ENCODE peak calls at places on chromosome 14, in six cellular contexts. U is tibial nerve, D is A549, W is transverse colon, R is stomach, B is K562. J is an unnamed sample.

GRCh38 chr14:65321370-65321875 is 91.1 kb upstream of the FUT8 start:
- DNase-seq in W (no peak), B (no peak), U (no peak), D (peak; percentile 16), R (no peak), J (no peak)

GRCh38 chr14:104586832-104587620 is 7.5 kb downstream of the C14orf180 start:
- DNase-seq in R (peak; percentile 80), B (no peak), U (no peak), D (no peak), W (no peak), J (no peak)

GRCh38 chr14:53295985-53296582 is 143.0 kb upstream of the DDHD1 start:
- DNase-seq in D (peak; percentile 39), R (no peak), U (peak; percentile 50), W (no peak), B (peak; percentile 22), J (no peak)

GRCh38 chr14:31084385-31084784 is 58.2 kb upstream of the STRN3 start:
- DNase-seq in W (no peak), B (peak; percentile 35), U (no peak), D (no peak), R (no peak), J (no peak)

GRCh38 chr14:63421919-63422318 is 103.2 kb upstream of the GPHB5 start:
- DNase-seq in W (no peak), R (no peak), B (no peak), D (no peak), U (no peak), J (no peak)

GRCh38 chr14:88299865-88300264 is 23.2 kb downstream of the KCNK10 start:
- DNase-seq in U (no peak), B (no peak), D (no peak), R (no peak), W (no peak), J (no peak)

GRCh38 chr14:95156765-95157194 is 549 bp downstream of the DICER1 start:
- DNase-seq in R (peak; percentile 46), D (peak; percentile 35), B (no peak), W (peak; percentile 36), U (peak; percentile 12), J (peak; percentile 79)

GRCh38 chr14:22791302-22791701 is 23.9 kb downstream of the SLC7A7 start:
- DNase-seq in R (no peak), B (no peak), W (no peak), D (no peak), U (no peak), J (no peak)

GRCh38 chr14:37601849-37602248 is 6.4 kb downstream of the TTC6 start:
- DNase-seq in B (no peak), U (no peak), D (no peak), R (no peak), W (no peak), J (no peak)

GRCh38 chr14:61418749-61419148 is 97.4 kb downstream of the PRKCH start:
- DNase-seq in B (no peak), D (no peak), U (no peak), R (no peak), W (no peak), J (no peak)
- TF ChIP-seq EP300 in B (no peak), D (no peak), U (no peak), R (no peak), W (no peak), J (no peak)

DNA sequence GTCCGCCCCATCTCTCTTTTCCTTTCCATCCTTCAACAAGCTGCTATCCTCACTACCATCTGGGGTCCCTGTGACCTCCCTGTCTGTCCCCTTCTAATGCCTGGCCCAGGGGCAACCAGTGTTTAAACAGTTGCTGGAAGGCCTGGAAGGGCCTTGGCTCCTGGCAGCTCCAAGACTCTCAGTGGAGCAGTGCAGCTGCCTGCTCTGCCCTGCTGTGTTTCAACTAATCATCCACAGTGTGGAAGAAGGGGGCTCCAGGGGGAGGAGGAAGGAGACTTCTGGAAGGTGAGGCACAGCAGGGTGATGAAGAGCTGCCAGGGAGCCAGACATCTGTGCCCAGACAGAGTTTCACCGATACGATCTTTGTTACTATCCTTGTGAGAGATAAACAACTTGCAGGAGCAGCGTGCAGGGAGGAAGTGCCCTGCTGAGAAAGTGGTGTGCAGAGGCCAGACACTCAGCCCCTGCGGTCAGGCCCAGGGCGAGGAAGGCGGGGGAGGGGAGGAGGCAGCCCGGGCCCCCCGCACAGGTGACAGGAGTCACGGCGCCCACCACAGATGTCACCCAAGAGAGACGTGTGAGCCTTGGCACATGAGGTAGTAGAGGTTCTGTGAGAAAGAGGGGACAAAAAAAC is 1061.8 kb downstream of the BCL11B start:
- DNase-seq in W (no peak), R (no peak), U (no peak), B (no peak), D (no peak), J (no peak)
- H3K4me3 ChIP-seq in W (no peak overlapping the region), R (no peak overlapping the region), U (no peak overlapping the region), B (no peak overlapping the region), D (no peak overlapping the region), J (no peak overlapping the region)

GRCh38 chr14:29390046-29390841 is 537.4 kb downstream of the PRKD1 start:
- DNase-seq in B (no peak), R (no peak), D (no peak), W (no peak), U (no peak), J (no peak)
- TF ChIP-seq EP300 in B (no peak), R (no peak), D (no peak), W (no peak), U (no peak), J (no peak)

GRCh38 chr14:54650331-54651017 is 83.5 kb downstream of the SAMD4A start:
- DNase-seq in D (peak; percentile 38), W (peak; percentile 34), U (peak; percentile 78), B (no peak), R (no peak), J (peak; percentile 85)
- H3K4me3 ChIP-seq in D (peak overlapping the region; percentile 22), W (no peak overlapping the region), U (no peak overlapping the region), B (no peak overlapping the region), R (peak overlapping the region; percentile 22), J (no peak overlapping the region)

DNA sequence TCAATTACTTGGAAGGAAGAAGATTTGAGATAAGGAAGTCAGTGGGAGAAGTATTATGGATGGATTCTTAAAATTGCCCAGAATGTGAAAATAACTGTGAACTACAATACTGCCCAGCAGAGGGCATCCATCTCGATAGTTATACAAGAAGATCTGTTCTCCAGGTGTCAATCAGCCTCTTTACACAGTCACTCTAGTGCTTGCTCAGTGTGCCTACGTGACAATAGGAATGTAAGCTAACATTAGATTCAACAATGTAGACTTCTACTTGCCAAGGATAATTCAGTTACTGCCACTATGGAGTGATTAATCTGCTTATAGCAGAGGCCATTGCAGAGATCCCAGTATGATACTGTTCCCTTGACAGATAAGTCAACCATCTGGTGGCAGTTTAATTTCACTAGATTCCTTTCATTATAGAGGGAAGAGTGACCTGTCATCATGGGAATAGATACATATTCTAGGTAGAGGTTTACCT is 10.6 kb upstream of the MAP4K5 start:
- DNase-seq in W (peak; percentile 20), B (peak; percentile 24), U (peak; percentile 74), R (peak; percentile 38), D (peak; percentile 59), J (no peak)
- TF ChIP-seq EP300 in W (no peak), B (no peak), U (no peak), R (no peak), D (no peak), J (no peak)

DNA sequence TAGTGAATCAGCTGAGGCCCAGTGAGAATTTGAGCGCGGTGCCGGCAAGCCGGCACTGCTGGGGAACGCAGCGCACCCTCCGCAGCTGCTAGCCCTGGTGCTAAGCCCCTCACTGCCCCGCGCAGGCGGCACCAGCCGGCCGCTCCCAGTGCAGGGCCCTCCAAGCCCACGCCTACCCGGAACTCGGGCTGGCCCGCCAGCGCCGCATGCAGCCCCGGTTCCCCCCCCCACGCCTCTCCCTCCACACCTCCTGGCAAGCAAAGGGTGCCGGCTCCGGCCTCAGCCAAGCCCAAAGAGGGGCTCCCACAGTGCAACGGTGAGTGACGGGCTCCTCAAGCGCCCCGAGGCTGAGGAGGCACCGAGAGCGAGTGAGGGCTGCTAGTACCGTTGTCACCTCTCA is 54.5 kb upstream of the VASH1 start:
- DNase-seq in R (no peak), B (no peak), D (no peak), W (no peak), U (no peak), J (no peak)
- H3K4me3 ChIP-seq in R (no peak overlapping the region), B (no peak overlapping the region), D (no peak overlapping the region), W (no peak overlapping the region), U (no peak overlapping the region), J (no peak overlapping the region)

GRCh38 chr14:26379951-26380350 is 217.9 kb downstream of the NOVA1 start:
- DNase-seq in U (no peak), D (no peak), W (no peak), B (no peak), R (no peak), J (no peak)

GRCh38 chr14:26377150-26377549 is 220.7 kb downstream of the NOVA1 start:
- DNase-seq in B (no peak), W (no peak), U (no peak), R (no peak), D (no peak), J (no peak)

GRCh38 chr14:26383286-26383685 is 214.5 kb downstream of the NOVA1 start:
- DNase-seq in W (no peak), B (no peak), R (no peak), D (no peak), U (no peak), J (no peak)

GRCh38 chr14:26381405-26381804 is 216.4 kb downstream of the NOVA1 start:
- DNase-seq in U (no peak), R (no peak), B (no peak), W (no peak), D (no peak), J (no peak)

GRCh38 chr14:26380616-26381015 is 217.2 kb downstream of the NOVA1 start:
- DNase-seq in R (no peak), D (no peak), B (no peak), W (no peak), U (no peak), J (no peak)
- TF ChIP-seq EP300 in R (no peak), D (no peak), B (no peak), W (no peak), U (no peak), J (no peak)

GRCh38 chr14:103074699-103075341 is 9.2 kb upstream of the LBHD2 start:
- DNase-seq in W (peak; percentile 77), R (peak; percentile 74), B (peak; percentile 85), D (peak; percentile 86), U (peak; percentile 34), J (peak; percentile 83)
- H3K4me3 ChIP-seq in W (peak overlapping the region; percentile 15), R (peak overlapping the region; percentile 40), B (peak overlapping the region; percentile 44), D (peak overlapping the region; percentile 58), U (peak overlapping the region; percentile 31), J (peak overlapping the region; percentile 48)

J was measured in sigmoid colon.